ENCODE peak calls at places on chromosome 15, in nine cellular contexts. Y is smooth muscle cell of the brain vasculature; V is progenitor cell of endocrine pancreas; U is HS-5; C is activated gamma-delta T cell treated with anti-CD3 and anti-CD28 coated beads, Interleukin-2, amount 50 U/mL, for 16 hours; T is aorta; X is NCI-H774; Q is HTR-8/SVneo; N is NCI-H1048. F is an unnamed sample.

GRCh38 chr15:32029862-32030781 is at the start of gene CHRNA7:
- DNase-seq in Y (no peak), V (peak), U (no peak), C (no peak), T (no peak), X (peak), Q (peak), N (peak), F (no peak)

GRCh38 chr15:36884404-36885335 is 215.7 kb downstream of the MEIS2 start:
- DNase-seq in Y (no peak), V (no peak), U (no peak), C (no peak), T (no peak), X (no peak), Q (no peak), N (no peak), F (no peak)

GRCh38 chr15:57198654-57199241 is 177.6 kb upstream of the CGNL1 start:
- DNase-seq in Y (no peak), V (no peak), U (no peak), C (no peak), T (no peak), X (peak), Q (no peak), N (no peak), F (no peak)

GRCh38 chr15:93072440-93073394 is 16.3 kb downstream of the RGMA start:
- DNase-seq in Y (peak), V (peak), U (no peak), C (no peak), T (peak), X (no peak), Q (peak), N (peak), F (no peak)

GRCh38 chr15:70505411-70505919 is 257.9 kb downstream of the UACA start:
- DNase-seq in Y (no peak), V (no peak), U (no peak), C (no peak), T (no peak), X (no peak), Q (peak), N (no peak), F (no peak)

GRCh38 chr15:50452927-50453326 is 28.7 kb downstream of the USP8 start:
- DNase-seq in Y (no peak), V (no peak), U (no peak), C (no peak), T (no peak), X (no peak), Q (no peak), N (no peak), F (no peak)

GRCh38 chr15:100766225-100767001 is 113.2 kb upstream of the ALDH1A3 start:
- DNase-seq in Y (no peak), V (no peak), U (no peak), C (no peak), T (peak), X (no peak), Q (no peak), N (no peak), F (peak)

GRCh38 chr15:76839173-76839572 is 66.0 kb downstream of the SCAPER start:
- DNase-seq in Y (no peak), V (no peak), U (no peak), C (no peak), T (no peak), X (no peak), Q (no peak), N (no peak), F (no peak)

GRCh38 chr15:35958021-35958420 is 412.1 kb upstream of the DPH6 start:
- DNase-seq in Y (no peak), V (no peak), U (no peak), C (no peak), T (no peak), X (peak), Q (no peak), N (peak), F (no peak)

GRCh38 chr15:79922512-79923067 is 25.8 kb upstream of the MTHFS start:
- DNase-seq in Y (no peak), V (no peak), U (no peak), C (no peak), T (no peak), X (no peak), Q (no peak), N (no peak), F (no peak)

GRCh38 chr15:40471105-40471777 is 457 bp downstream of the CHST14 start:
- DNase-seq in Y (no peak), V (no peak), U (no peak), C (peak), T (peak), X (no peak), Q (no peak), N (no peak), F (no peak)

GRCh38 chr15:82197734-82198594 is 64.6 kb downstream of the EFL1 start:
- DNase-seq in Y (no peak), V (peak), U (peak), C (peak), T (no peak), X (peak), Q (peak), N (peak), F (peak)

GRCh38 chr15:84643838-84644237 is 10.2 kb downstream of the WDR73 start:
- DNase-seq in Y (no peak), V (no peak), U (no peak), C (no peak), T (no peak), X (no peak), Q (no peak), N (no peak), F (no peak)

GRCh38 chr15:43225201-43225949 is 4.6 kb upstream of the EPB42 start:
- DNase-seq in Y (no peak), V (no peak), U (peak), C (peak), T (no peak), X (peak), Q (peak), N (no peak), F (peak)

GRCh38 chr15:43912208-43912607 is 85.4 kb downstream of the WDR76 start:
- DNase-seq in Y (no peak), V (no peak), U (no peak), C (no peak), T (no peak), X (no peak), Q (no peak), N (no peak), F (no peak)

GRCh38 chr15:70535071-70535954 is 228.0 kb downstream of the UACA start:
- DNase-seq in Y (no peak), V (no peak), U (no peak), C (no peak), T (no peak), X (no peak), Q (no peak), N (no peak), F (no peak)

GRCh38 chr15:34240537-34240936 is 15.7 kb downstream of the EMC4 start:
- DNase-seq in Y (no peak), V (no peak), U (no peak), C (no peak), T (no peak), X (no peak), Q (no peak), N (no peak), F (no peak)

GRCh38 chr15:44811347-44811746 is 75.0 kb downstream of the TRIM69 start:
- DNase-seq in Y (no peak), V (no peak), U (no peak), C (no peak), T (no peak), X (peak), Q (no peak), N (no peak), F (no peak)

GRCh38 chr15:89244512-89244869 is 712 bp downstream of the FANCI start:
- DNase-seq in Y (no peak), V (no peak), U (peak), C (no peak), T (no peak), X (no peak), Q (no peak), N (no peak), F (no peak)

GRCh38 chr15:95247068-95247984 is 1016.0 kb downstream of the MCTP2 start:
- DNase-seq in Y (peak), V (no peak), U (peak), C (no peak), T (no peak), X (no peak), Q (peak), N (no peak), F (peak)

GRCh38 chr15:81040757-81041156 is 40.0 kb downstream of the TLNRD1 start:
- DNase-seq in Y (no peak), V (no peak), U (no peak), C (no peak), T (no peak), X (no peak), Q (no peak), N (no peak), F (no peak)

GRCh38 chr15:75712668-75713337 is at the start of gene CSPG4:
- DNase-seq in Y (no peak), V (no peak), U (no peak), C (no peak), T (peak), X (no peak), Q (peak), N (no peak), F (no peak)

GRCh38 chr15:58517252-58517681 is 85.5 kb downstream of the LIPC start:
- DNase-seq in Y (no peak), V (no peak), U (no peak), C (no peak), T (no peak), X (no peak), Q (no peak), N (no peak), F (no peak)

GRCh38 chr15:62067448-62068044 is 769 bp downstream of the C2CD4A start:
- DNase-seq in Y (no peak), V (peak), U (no peak), C (no peak), T (peak), X (peak), Q (no peak), N (no peak), F (no peak)

GRCh38 chr15:35748105-35748504 is 202.1 kb upstream of the DPH6 start:
- DNase-seq in Y (no peak), V (no peak), U (no peak), C (no peak), T (no peak), X (no peak), Q (no peak), N (no peak), F (no peak)

GRCh38 chr15:99953886-99954285 is 220.6 kb upstream of the LYSMD4 start:
- DNase-seq in Y (no peak), V (no peak), U (no peak), C (no peak), T (no peak), X (no peak), Q (no peak), N (no peak), F (no peak)

GRCh38 chr15:61997786-61998185 is 62.5 kb downstream of the VPS13C start:
- DNase-seq in Y (no peak), V (no peak), U (no peak), C (no peak), T (no peak), X (no peak), Q (no peak), N (no peak), F (no peak)

GRCh38 chr15:77042955-77043920 is 27.7 kb downstream of the TSPAN3 start:
- DNase-seq in Y (no peak), V (no peak), U (no peak), C (no peak), T (no peak), X (no peak), Q (no peak), N (no peak), F (no peak)

GRCh38 chr15:101009176-101009575 is 90.0 kb downstream of the LRRK1 start:
- DNase-seq in Y (no peak), V (no peak), U (no peak), C (no peak), T (no peak), X (no peak), Q (no peak), N (no peak), F (no peak)

GRCh38 chr15:69648775-69649735 is 196.4 kb downstream of the RPLP1 start:
- DNase-seq in Y (no peak), V (no peak), U (no peak), C (no peak), T (peak), X (no peak), Q (no peak), N (no peak), F (no peak)

GRCh38 chr15:36447373-36447772 is 132.1 kb upstream of the CDIN1 start:
- DNase-seq in Y (no peak), V (no peak), U (no peak), C (no peak), T (no peak), X (no peak), Q (no peak), N (no peak), F (no peak)

GRCh38 chr15:31839388-31839787 is 190.9 kb upstream of the CHRNA7 start:
- DNase-seq in Y (no peak), V (no peak), U (no peak), C (no peak), T (no peak), X (no peak), Q (no peak), N (no peak), F (no peak)

GRCh38 chr15:71547066-71547465 is 263.3 kb upstream of the NR2E3 start:
- DNase-seq in Y (no peak), V (no peak), U (no peak), C (no peak), T (peak), X (no peak), Q (no peak), N (no peak), F (no peak)

GRCh38 chr15:69758291-69758771 is 305.7 kb downstream of the RPLP1 start:
- DNase-seq in Y (no peak), V (no peak), U (no peak), C (no peak), T (no peak), X (no peak), Q (no peak), N (no peak), F (peak)

GRCh38 chr15:70486451-70487379 is 276.6 kb downstream of the UACA start:
- DNase-seq in Y (no peak), V (no peak), U (no peak), C (peak), T (no peak), X (no peak), Q (no peak), N (no peak), F (no peak)

GRCh38 chr15:58715266-58715917 is 34.1 kb downstream of the ADAM10 start:
- DNase-seq in Y (no peak), V (no peak), U (no peak), C (no peak), T (no peak), X (no peak), Q (no peak), N (no peak), F (no peak)

GRCh38 chr15:87762110-87762509 is 494.4 kb downstream of the NTRK3 start:
- DNase-seq in Y (no peak), V (no peak), U (no peak), C (no peak), T (no peak), X (no peak), Q (no peak), N (no peak), F (no peak)

GRCh38 chr15:89740137-89740536 is 10.9 kb downstream of the MESP1 start:
- DNase-seq in Y (peak), V (peak), U (peak), C (peak), T (no peak), X (peak), Q (peak), N (peak), F (peak)

F was measured in HFF-Myc.